ENCODE peak calls at places on chromosomes 5 and 9, in eight cellular contexts. Y is sigmoid colon, P is gastrocnemius medialis, V is heart left ventricle, G is transverse colon, H is body of pancreas, N is uterus, R is IMR-90. T is an unnamed sample.

GRCh38 chr5:61673007-61673735 is 341.1 kb downstream of the ZSWIM6 start:
- DNase-seq in G (peak; percentile 76), V (no peak), Y (no peak), H (peak; percentile 47), P (no peak), N (no peak), R (peak; percentile 41), T (no peak)

GRCh38 chr9:21392270-21392669 is 7.1 kb upstream of the IFNA2 start:
- DNase-seq in N (no peak), P (no peak), R (no peak), V (no peak), H (no peak), G (no peak), Y (no peak), T (no peak)

GRCh38 chr9:83511051-83511450 is 27.1 kb downstream of the FRMD3 start:
- DNase-seq in V (no peak), G (no peak), N (no peak), H (no peak), R (no peak), Y (no peak), P (no peak), T (no peak)

GRCh38 chr9:20040991-20041606 is 252.3 kb upstream of the SLC24A2 start:
- DNase-seq in R (no peak), G (no peak), V (peak; percentile 27), P (no peak), Y (no peak), H (no peak), N (no peak), T (no peak)

GRCh38 chr5:123285122-123286011 is 137.8 kb downstream of the CEP120 start:
- DNase-seq in R (peak; percentile 61), N (peak; percentile 43), Y (peak; percentile 70), P (no peak), V (no peak), H (no peak), G (no peak), T (no peak)

GRCh38 chr5:151671979-151672378 is 14.7 kb downstream of the SPARC start:
- DNase-seq in R (peak; percentile 63), N (peak; percentile 76), V (no peak), Y (no peak), P (no peak), H (no peak), G (peak; percentile 32), T (no peak)

GRCh38 chr9:136695955-136696354 is 8.7 kb upstream of the AGPAT2 start:
- DNase-seq in R (no peak), G (peak; percentile 42), H (peak; percentile 73), P (no peak), N (no peak), V (no peak), Y (no peak), T (no peak)

GRCh38 chr5:51373880-51374523 is 9.2 kb upstream of the ISL1 start:
- DNase-seq in N (no peak), G (peak; percentile 37), R (no peak), H (no peak), V (no peak), Y (no peak), P (no peak), T (no peak)

GRCh38 chr9:121498487-121499176 is 1.0 kb downstream of the GGTA1 start:
- DNase-seq in N (peak; percentile 46), V (peak; percentile 60), Y (no peak), H (peak; percentile 35), R (peak; percentile 42), P (peak; percentile 14), G (no peak), T (peak; percentile 78)

GRCh38 chr9:87707805-87708500 is 18.0 kb upstream of the CTSL start:
- DNase-seq in Y (no peak), G (no peak), N (no peak), V (no peak), H (no peak), P (no peak), R (peak; percentile 28), T (no peak)

GRCh38 chr5:32654427-32654826 is 56.7 kb upstream of the NPR3 start:
- DNase-seq in V (no peak), H (no peak), Y (no peak), P (no peak), G (no peak), N (no peak), R (no peak), T (no peak)

GRCh38 chr9:30522486-30522885 is 1862.0 kb upstream of the ACO1 start:
- DNase-seq in H (no peak), G (no peak), P (no peak), V (no peak), Y (no peak), N (no peak), R (no peak), T (no peak)

GRCh38 chr5:143130891-143131290 is 272.6 kb downstream of the NR3C1 start:
- DNase-seq in P (no peak), N (no peak), R (no peak), H (no peak), V (no peak), Y (no peak), G (no peak), T (no peak)

GRCh38 chr9:118418887-118419620 is 714.9 kb downstream of the TLR4 start:
- DNase-seq in V (no peak), R (no peak), G (peak; percentile 26), N (no peak), H (peak; percentile 2), Y (no peak), P (no peak), T (no peak)

GRCh38 chr5:137706841-137707240 is 29.0 kb downstream of the KLHL3 start:
- DNase-seq in G (no peak), N (no peak), H (no peak), V (no peak), Y (no peak), P (no peak), R (peak; percentile 67), T (no peak)

GRCh38 chr5:137708796-137709559 is 26.9 kb downstream of the KLHL3 start:
- DNase-seq in Y (peak; percentile 64), N (peak; percentile 14), P (no peak), R (no peak), H (no peak), G (no peak), V (no peak), T (no peak)

GRCh38 chr5:137705106-137705505 is 30.8 kb downstream of the KLHL3 start:
- DNase-seq in H (no peak), R (peak; percentile 41), Y (no peak), V (no peak), P (no peak), G (no peak), N (no peak), T (no peak)

GRCh38 chr5:137710086-137710485 is 25.8 kb downstream of the KLHL3 start:
- DNase-seq in V (no peak), N (no peak), Y (no peak), G (no peak), H (no peak), P (no peak), R (peak; percentile 16), T (no peak)

GRCh38 chr5:137708062-137708461 is 27.8 kb downstream of the KLHL3 start:
- DNase-seq in G (no peak), R (no peak), N (no peak), H (no peak), P (no peak), V (no peak), Y (no peak), T (no peak)
- H3K4me3 ChIP-seq in G (no peak overlapping the region), R (no peak overlapping the region), N (no peak overlapping the region), H (no peak overlapping the region), P (no peak overlapping the region), V (no peak overlapping the region), Y (no peak overlapping the region), T (no peak overlapping the region)

DNA sequence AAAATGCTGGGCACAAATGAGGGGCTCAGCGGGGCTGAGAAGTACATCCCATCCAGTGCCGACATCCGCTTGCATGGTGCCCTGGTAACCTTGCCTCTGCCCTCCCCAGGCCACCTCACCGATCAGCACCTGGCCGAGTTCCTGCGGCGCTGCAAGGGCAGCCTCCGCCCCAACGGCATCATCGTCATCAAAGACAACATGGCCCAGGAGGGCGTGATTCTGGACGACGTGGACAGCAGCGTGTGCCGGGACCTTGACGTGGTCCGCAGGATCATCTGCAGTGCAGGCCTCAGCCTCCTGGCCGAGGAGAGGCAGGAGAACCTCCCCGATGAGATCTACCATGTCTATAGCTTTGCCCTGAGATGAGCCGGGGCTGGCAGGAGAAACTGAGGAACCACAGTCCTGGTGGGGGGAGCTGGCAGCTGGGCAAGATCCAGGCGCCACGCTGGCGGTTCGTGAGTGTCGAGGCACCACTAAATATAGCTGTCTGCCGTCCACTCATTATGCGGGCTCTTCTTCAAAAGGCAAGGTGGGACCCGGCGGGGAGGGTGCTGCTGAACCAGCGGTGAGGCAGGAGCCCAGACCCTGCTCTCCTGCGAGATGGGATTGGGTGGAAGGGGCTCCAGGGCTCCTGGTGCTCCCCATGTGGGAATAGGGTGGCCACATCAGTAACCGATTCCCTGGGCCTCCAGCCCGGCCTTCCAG is 6.7 kb downstream of the ASB6 start:
- DNase-seq in G (no peak), N (no peak), P (no peak), Y (no peak), R (no peak), V (no peak), H (no peak), T (no peak)
- TF ChIP-seq POLR2A in G (no peak), N (no peak), P (no peak), Y (no peak), R (no peak), V (no peak), H (no peak), T (no peak)

GRCh38 chr5:177495243-177496060 is 2.0 kb downstream of the PDLIM7 start:
- DNase-seq in R (peak; percentile 88), N (peak; percentile 91), Y (peak; percentile 95), H (peak; percentile 44), P (no peak), G (peak; percentile 70), V (peak; percentile 79), T (peak; percentile 84)
- H3K4me3 ChIP-seq in R (peak overlapping the region; percentile 91), N (peak overlapping the region; percentile 74), Y (peak overlapping the region; percentile 92), H (no peak overlapping the region), P (peak overlapping the region; percentile 80), G (peak overlapping the region; percentile 54), V (peak overlapping the region; percentile 96), T (peak overlapping the region; percentile 56)

GRCh38 chr9:33816327-33817252 is at the start of gene UBE2R2:
- DNase-seq in G (peak; percentile 94), V (peak; percentile 95), H (peak; percentile 94), N (peak; percentile 90), P (peak; percentile 87), R (peak; percentile 86), Y (peak; percentile 95), T (peak; percentile 97)
- TF ChIP-seq POLR2A in G (peak; percentile 91), V (no peak), H (peak; percentile 89), N (peak; percentile 29), P (peak; percentile 75), R (peak; percentile 81), Y (peak; percentile 57), T (peak; percentile 37)